ENCODE peak calls at places on chromosomes 13 and 19, in five cellular contexts. W is neuronal stem cell, F is H9, K is IMR-90, S is H1. O is an unnamed sample.

GRCh38 chr13:42494157-42494556 is 79.8 kb upstream of the TNFSF11 start:
- DNase-seq in W (no peak), F (no peak), K (no peak), S (no peak), O (no peak)

GRCh38 chr19:55080915-55081772 is 5.5 kb downstream of the EPS8L1 start:
- DNase-seq in W (no peak), F (peak; percentile 99), K (peak; percentile 44), S (peak; percentile 99), O (peak; percentile 94)

GRCh38 chr19:32322541-32322940 is 22.9 kb upstream of the ZNF507 start:
- DNase-seq in W (no peak), F (no peak), K (no peak), S (peak; percentile 32), O (no peak)

GRCh38 chr13:74061939-74062595 is 72.1 kb downstream of the KLF12 start:
- DNase-seq in W (no peak), F (no peak), K (peak; percentile 47), S (no peak), O (no peak)

GRCh38 chr19:14561832-14562351 is 10.0 kb downstream of the NDUFB7 start:
- DNase-seq in W (no peak), F (peak; percentile 48), K (peak; percentile 19), S (no peak), O (peak; percentile 53)

GRCh38 chr13:21638319-21639282 is 32.3 kb upstream of the FGF9 start:
- DNase-seq in W (peak; percentile 35), F (no peak), K (peak; percentile 4), S (peak; percentile 53), O (peak; percentile 7)

GRCh38 chr19:33214621-33215020 is 11.0 kb downstream of the SLC7A10 start:
- DNase-seq in W (no peak), F (peak; percentile 79), K (peak; percentile 35), S (no peak), O (peak; percentile 66)

GRCh38 chr19:1466461-1467227 is 12.4 kb downstream of the C19orf25 start:
- DNase-seq in W (no peak), F (no peak), K (no peak), S (peak; percentile 63), O (no peak)

GRCh38 chr13:24684600-24684998 is 4.4 kb downstream of the ATP12A start:
- DNase-seq in W (no peak), F (no peak), K (no peak), S (no peak), O (no peak)

GRCh38 chr13:73057284-73058025 is 1.4 kb upstream of the KLF5 start:
- DNase-seq in W (no peak), F (no peak), K (no peak), S (no peak), O (no peak)

GRCh38 chr13:36357692-36358091 is 11.5 kb upstream of the SPART start:
- DNase-seq in W (no peak), F (no peak), K (no peak), S (no peak), O (no peak)

GRCh38 chr19:1668339-1669123 is 16.1 kb upstream of the TCF3 start:
- DNase-seq in W (no peak), F (no peak), K (no peak), S (peak; percentile 69), O (no peak)

GRCh38 chr19:18771328-18772242 is 19.5 kb downstream of the COMP start:
- DNase-seq in W (no peak), F (peak; percentile 62), K (no peak), S (no peak), O (peak; percentile 54)

GRCh38 chr19:38544569-38545315 is 73.0 kb downstream of the MAP4K1 start:
- DNase-seq in W (no peak), F (no peak), K (peak; percentile 5), S (no peak), O (peak; percentile 83)

DNA sequence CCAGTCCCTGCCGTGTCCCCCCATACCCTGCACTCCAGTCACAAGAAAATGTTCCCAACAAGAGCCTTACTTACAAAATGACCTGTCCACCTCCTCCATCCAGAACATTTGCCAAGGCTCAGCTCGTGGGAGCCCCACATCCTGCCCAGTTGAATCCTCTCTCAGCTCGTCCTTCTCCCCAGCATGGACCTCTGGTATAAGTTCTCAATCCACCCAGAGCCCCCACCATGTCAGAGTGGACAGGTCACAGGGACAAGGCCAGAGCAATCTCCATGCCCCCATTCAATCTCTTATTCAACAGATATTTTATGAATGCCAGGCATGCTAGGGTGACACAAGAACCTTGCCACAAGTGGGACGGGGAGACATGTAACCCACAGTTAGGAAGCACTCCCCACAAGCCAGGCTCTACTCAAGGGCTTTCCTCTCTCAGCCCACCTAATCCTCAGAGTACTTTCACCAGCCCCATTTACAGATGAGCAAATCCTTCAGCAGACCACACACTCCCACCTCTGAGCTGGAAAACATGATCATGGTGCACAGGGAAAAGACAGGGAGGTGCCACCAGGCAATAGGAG is 15.1 kb downstream of the DEDD2 start:
- DNase-seq in W (no peak), F (no peak), K (no peak), S (no peak), O (no peak)
- H3K79me1 ChIP-seq in W (peaks cover 8% of the 10 kb centered on the region), F (peaks cover 4% of the 10 kb centered on the region), K (peaks cover 19% of the 10 kb centered on the region), S (peaks cover 15% of the 10 kb centered on the region), O (peaks cover 19% of the 10 kb centered on the region)

DNA sequence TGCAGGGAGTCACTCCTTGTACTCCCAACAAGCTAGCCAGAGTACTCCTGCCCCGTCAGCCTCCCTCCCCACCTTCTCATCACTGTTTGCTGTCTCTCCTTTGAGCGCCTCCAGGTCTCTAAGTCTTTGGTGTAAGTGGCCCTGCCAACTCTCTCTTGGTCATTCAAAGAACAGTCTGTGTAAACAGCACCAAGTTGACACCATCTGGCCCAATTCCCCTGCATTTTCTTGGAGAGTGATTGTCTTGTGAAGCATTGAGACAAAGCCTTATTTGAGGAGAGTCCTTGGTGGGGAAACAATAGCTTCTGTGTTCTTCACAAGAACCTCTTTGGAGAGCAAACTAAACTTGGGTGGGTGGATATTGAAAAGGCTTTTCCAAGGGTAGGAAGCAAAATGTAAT is 114.6 kb upstream of the RNF113B start:
- DNase-seq in W (no peak), F (no peak), K (no peak), S (no peak), O (no peak)
- H2AK5ac ChIP-seq in W (no peak overlapping the region), F (no peak overlapping the region), K (no peak overlapping the region), S (no peak overlapping the region), O (no peak overlapping the region)

DNA sequence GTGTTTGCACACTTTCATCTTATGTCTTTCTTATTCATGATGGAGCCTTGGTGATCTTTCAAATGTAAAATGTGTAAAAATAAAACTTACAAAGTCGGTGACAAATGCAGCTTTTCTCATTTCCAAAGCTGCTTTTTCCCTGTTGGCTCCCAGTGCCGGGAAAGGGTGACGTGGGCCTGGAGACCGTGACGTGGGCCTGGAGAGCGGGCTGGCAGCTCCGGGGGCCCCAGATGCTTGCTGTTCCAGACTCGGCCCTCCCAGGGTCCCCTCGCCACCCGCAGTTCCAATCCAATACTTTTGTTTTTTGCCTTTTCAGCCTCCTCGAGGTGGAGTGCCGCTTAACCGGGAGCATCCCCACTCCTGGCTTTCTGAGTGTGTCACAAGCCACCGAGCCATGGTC is 101.5 kb downstream of the KDM4B start:
- DNase-seq in W (no peak), F (no peak), K (no peak), S (no peak), O (no peak)
- H3K79me1 ChIP-seq in W (peaks cover 8% of the 10 kb centered on the region), F (no peaks in the 10 kb centered on the region), K (peaks cover 12% of the 10 kb centered on the region), S (no peaks in the 10 kb centered on the region), O (no peaks in the 10 kb centered on the region)

GRCh38 chr19:4967738-4968461 is 1.0 kb upstream of the KDM4B start:
- DNase-seq in W (no peak), F (no peak), K (no peak), S (no peak), O (no peak)
- H2AK5ac ChIP-seq in W (no peak overlapping the region), F (no peak overlapping the region), K (peak overlapping the region; percentile 99), S (no peak overlapping the region), O (no peak overlapping the region)

GRCh38 chr19:53521373-53522202 is 16.4 kb upstream of the ZNF331 start:
- DNase-seq in W (no peak), F (no peak), K (no peak), S (no peak), O (no peak)
- H3K79me1 ChIP-seq in W (peaks cover 11% of the 10 kb centered on the region), F (peaks cover 3% of the 10 kb centered on the region), K (peaks cover 7% of the 10 kb centered on the region), S (peaks cover 3% of the 10 kb centered on the region), O (peaks cover 12% of the 10 kb centered on the region)

GRCh38 chr13:110484290-110485048 is 77.1 kb downstream of the RAB20 start:
- DNase-seq in W (no peak), F (no peak), K (no peak), S (no peak), O (no peak)

GRCh38 chr13:110486061-110486780 is 75.3 kb downstream of the RAB20 start:
- DNase-seq in W (peak; percentile 12), F (peak; percentile 76), K (no peak), S (peak; percentile 58), O (peak; percentile 89)

GRCh38 chr13:110483386-110483785 is 78.1 kb downstream of the RAB20 start:
- DNase-seq in W (no peak), F (no peak), K (no peak), S (no peak), O (no peak)

GRCh38 chr13:110490009-110490770 is 71.3 kb downstream of the RAB20 start:
- DNase-seq in W (no peak), F (no peak), K (no peak), S (no peak), O (no peak)

DNA sequence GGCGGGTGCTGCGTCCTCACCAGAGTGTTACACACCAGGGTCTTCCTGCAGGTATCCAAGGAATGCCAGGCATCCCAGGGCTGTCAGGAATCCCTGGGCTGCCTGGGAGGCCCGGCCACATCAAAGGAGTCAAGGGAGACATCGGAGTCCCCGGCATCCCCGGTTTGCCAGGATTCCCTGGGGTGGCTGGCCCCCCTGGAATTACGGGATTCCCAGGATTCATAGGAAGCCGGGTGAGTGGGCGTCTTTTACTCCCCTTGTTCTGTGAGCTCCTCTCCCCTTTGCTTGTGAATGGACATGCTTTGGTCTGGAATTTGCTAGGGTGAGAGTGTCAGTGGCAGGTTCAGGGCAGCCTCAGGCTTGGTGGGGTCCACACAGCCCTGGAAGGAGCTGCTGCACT is 75.9 kb downstream of the RAB20 start:
- DNase-seq in W (peak; percentile 56), F (peak; percentile 96), K (no peak), S (peak; percentile 77), O (peak; percentile 99)
- H2AK5ac ChIP-seq in W (no peak overlapping the region), F (no peak overlapping the region), K (peak overlapping the region; percentile 58), S (peak overlapping the region; percentile 96), O (peak overlapping the region; percentile 84)

O was measured in mesendoderm.